ENCODE peak calls at places on chromosome 22, in five cellular contexts. N, W, M, L and D are unnamed samples.

GRCh38 chr22:22687638-22688500 is 43.5 kb downstream of the GGTLC2 start:
- DNase-seq in N (no peak), W (peak), M (peak), L (no peak), D (peak)

GRCh38 chr22:40705918-40706682 is 26.8 kb downstream of the MCHR1 start:
- DNase-seq in N (no peak), W (no peak), M (no peak), L (no peak), D (no peak)

GRCh38 chr22:36536717-36537116 is 7.8 kb upstream of the EIF3D start:
- DNase-seq in N (no peak), W (peak), M (no peak), L (no peak), D (no peak)

GRCh38 chr22:19674129-19674928 is 40.0 kb upstream of the SEPTIN5 start:
- DNase-seq in N (peak), W (no peak), M (no peak), L (no peak), D (no peak)

GRCh38 chr22:20264614-20265452 is 3.3 kb downstream of the RTN4R start:
- DNase-seq in N (no peak), W (peak), M (peak), L (no peak), D (peak)

GRCh38 chr22:29726104-29726503 is 6.3 kb downstream of the CABP7 start:
- DNase-seq in N (no peak), W (no peak), M (no peak), L (no peak), D (no peak)

GRCh38 chr22:47586946-47587345 is 824.5 kb downstream of the TBC1D22A start:
- DNase-seq in N (peak), W (no peak), M (no peak), L (peak), D (no peak)

GRCh38 chr22:39515266-39516050 is 4.9 kb upstream of the ATF4 start:
- DNase-seq in N (no peak), W (no peak), M (no peak), L (no peak), D (no peak)

GRCh38 chr22:45155050-45155840 is 8.5 kb upstream of the NUP50 start:
- DNase-seq in N (no peak), W (no peak), M (no peak), L (no peak), D (no peak)

GRCh38 chr22:37792494-37792893 is 15.2 kb upstream of the GCAT start:
- DNase-seq in N (no peak), W (no peak), M (no peak), L (no peak), D (no peak)

GRCh38 chr22:43385770-43386641 is 25.8 kb upstream of the MPPED1 start:
- DNase-seq in N (peak), W (peak), M (peak), L (peak), D (peak)

GRCh38 chr22:42994917-42995562 is 19.9 kb downstream of the PACSIN2 start:
- DNase-seq in N (no peak), W (no peak), M (no peak), L (no peak), D (peak)

GRCh38 chr22:48796295-48797015 is 1031.2 kb downstream of the BRD1 start:
- DNase-seq in N (peak), W (no peak), M (no peak), L (no peak), D (no peak)

GRCh38 chr22:22210375-22210774 is 34.2 kb upstream of the VPREB1 start:
- DNase-seq in N (no peak), W (no peak), M (no peak), L (no peak), D (no peak)

GRCh38 chr22:19761022-19761499 is 483 bp downstream of the TBX1 start:
- DNase-seq in N (no peak), W (peak), M (no peak), L (no peak), D (no peak)

GRCh38 chr22:46675479-46675878 is 55.3 kb downstream of the GRAMD4 start:
- DNase-seq in N (no peak), W (no peak), M (no peak), L (no peak), D (no peak)

GRCh38 chr22:32024791-32025190 is 18.3 kb upstream of the SLC5A1 start:
- DNase-seq in N (no peak), W (no peak), M (no peak), L (no peak), D (no peak)

GRCh38 chr22:29040385-29041275 is 21.0 kb downstream of the C22orf31 start:
- DNase-seq in N (no peak), W (peak), M (peak), L (no peak), D (peak)

GRCh38 chr22:42639541-42640241 is 710 bp downstream of the ATP5MGL start:
- DNase-seq in N (no peak), W (no peak), M (no peak), L (no peak), D (no peak)

GRCh38 chr22:21946262-21946925 is 6.3 kb downstream of the PPM1F start:
- DNase-seq in N (no peak), W (no peak), M (no peak), L (no peak), D (no peak)

GRCh38 chr22:36160499-36160942 is at the start of gene APOL3:
- DNase-seq in N (no peak), W (no peak), M (no peak), L (peak), D (peak)

GRCh38 chr22:44738347-44738715 is 14.0 kb upstream of the ARHGAP8 start:
- DNase-seq in N (no peak), W (peak), M (no peak), L (no peak), D (no peak)